ENCODE peak calls at places on chromosomes 4 and X, in four cellular contexts. D, H, N and G are unnamed samples.

GRCh38 chrX:123773258-123773978 is 40.6 kb upstream of the THOC2 start:
- DNase-seq in D (no peak), H (no peak), N (no peak), G (no peak)

GRCh38 chrX:38236901-38237615 is 16.4 kb upstream of the SRPX start:
- DNase-seq in D (no peak), H (no peak), N (no peak), G (no peak)

GRCh38 chr4:89929425-89930272 is 35.0 kb downstream of the MMRN1 start:
- DNase-seq in D (no peak), H (no peak), N (no peak), G (no peak)

GRCh38 chr4:184784628-184785257 is 41.0 kb downstream of the ACSL1 start:
- DNase-seq in D (no peak), H (no peak), N (no peak), G (no peak)

GRCh38 chr4:152643153-152644035 is 36.4 kb downstream of the TMEM154 start:
- DNase-seq in D (no peak), H (no peak), N (no peak), G (no peak)

GRCh38 chrX:69238153-69238959 is 73.1 kb upstream of the PJA1 start:
- DNase-seq in D (no peak), H (peak; percentile 39), N (no peak), G (no peak)

GRCh38 chrX:150489359-150490015 is 78.9 kb upstream of the MTM1 start:
- DNase-seq in D (no peak), H (no peak), N (no peak), G (no peak)

GRCh38 chr4:86451560-86452322 is 91.9 kb upstream of the MAPK10 start:
- DNase-seq in D (no peak), H (no peak), N (no peak), G (no peak)

GRCh38 chr4:128338634-128339355 is 51.2 kb upstream of the PGRMC2 start:
- DNase-seq in D (no peak), H (no peak), N (no peak), G (no peak)

GRCh38 chr4:121564840-121565375 is 131.9 kb downstream of the ANXA5 start:
- DNase-seq in D (no peak), H (no peak), N (no peak), G (no peak)

GRCh38 chrX:77087529-77088169 is 359.5 kb upstream of the FGF16 start:
- DNase-seq in D (no peak), H (peak; percentile 30), N (no peak), G (peak; percentile 17)

GRCh38 chrX:43643201-43643600 is 12.9 kb upstream of the MAOA start:
- DNase-seq in D (no peak), H (no peak), N (no peak), G (no peak)

GRCh38 chr4:46390353-46391058 is 578 bp upstream of the GABRA2 start:
- DNase-seq in D (no peak), H (no peak), N (no peak), G (no peak)

GRCh38 chr4:18285357-18285756 is 263.8 kb upstream of the LCORL start:
- DNase-seq in D (no peak), H (no peak), N (no peak), G (no peak)

GRCh38 chr4:39541987-39542632 is 14.9 kb upstream of the UGDH start:
- DNase-seq in D (no peak), H (no peak), N (no peak), G (no peak)

GRCh38 chrX:120603707-120604358 is at the start of gene MCTS1:
- DNase-seq in D (peak; percentile 84), H (peak; percentile 85), N (peak; percentile 93), G (peak; percentile 47)

GRCh38 chr4:174316954-174317353 is 33.2 kb downstream of the CEP44 start:
- DNase-seq in D (no peak), H (no peak), N (no peak), G (no peak)